ENCODE peak calls at places on chromosomes 12 and 14, in seven cellular contexts. H, F, C, Y, E, R and W are unnamed samples.

GRCh38 chr12:8078400-8078799 is 3.7 kb upstream of the NECAP1 start:
- DNase-seq in F (peak), H (peak), C (peak), Y (no peak), R (peak), E (peak), W (no peak)

GRCh38 chr14:93019970-93020369 is 95.8 kb downstream of the ITPK1 start:
- DNase-seq in Y (no peak), E (no peak), H (no peak), C (no peak), R (no peak), F (no peak), W (no peak)

GRCh38 chr12:89906824-89907223 is 198.2 kb upstream of the ATP2B1 start:
- DNase-seq in R (no peak), F (no peak), Y (no peak), E (no peak), H (no peak), C (no peak), W (no peak)

GRCh38 chr14:76919811-76920571 is 93.8 kb downstream of the LRRC74A start:
- DNase-seq in E (peak), R (peak), C (peak), Y (peak), H (peak), F (no peak), W (no peak)

GRCh38 chr12:65238609-65239008 is 39.9 kb upstream of the MSRB3 start:
- DNase-seq in E (no peak), R (no peak), Y (no peak), F (no peak), H (no peak), C (no peak), W (no peak)

GRCh38 chr14:92572050-92572449 is 58.5 kb downstream of the RIN3 start:
- DNase-seq in R (no peak), H (no peak), E (no peak), F (no peak), C (no peak), Y (no peak), W (no peak)

GRCh38 chr14:94009767-94010166 is 12.7 kb downstream of the CCDC197 start:
- DNase-seq in F (no peak), C (peak), H (peak), Y (no peak), R (peak), E (peak), W (no peak)

GRCh38 chr14:74846968-74847549 is 28.9 kb downstream of the PROX2 start:
- DNase-seq in H (no peak), Y (no peak), E (peak), R (peak), C (no peak), F (no peak), W (no peak)

GRCh38 chr12:95319694-95320331 is 102.2 kb downstream of the VEZT start:
- DNase-seq in Y (no peak), C (no peak), R (peak), E (no peak), F (no peak), H (no peak), W (no peak)

GRCh38 chr12:76299536-76300296 is 48.5 kb downstream of the BBS10 start:
- DNase-seq in E (peak), Y (no peak), C (no peak), F (no peak), R (no peak), H (no peak), W (no peak)

GRCh38 chr14:102622262-102622885 is 29.9 kb downstream of the RCOR1 start:
- DNase-seq in E (no peak), Y (no peak), H (no peak), F (no peak), C (no peak), R (peak), W (no peak)

GRCh38 chr12:107449891-107450290 is 235.7 kb upstream of the PWP1 start:
- DNase-seq in H (no peak), C (no peak), Y (no peak), R (no peak), F (no peak), E (peak), W (no peak)

GRCh38 chr12:103848132-103848531 is 7.1 kb upstream of the NT5DC3 start:
- DNase-seq in F (no peak), H (no peak), R (no peak), C (no peak), Y (peak), E (no peak), W (no peak)

GRCh38 chr14:81193924-81194633 is 26.7 kb downstream of the GTF2A1 start:
- DNase-seq in R (no peak), Y (no peak), C (no peak), F (no peak), H (no peak), E (no peak), W (no peak)